ENCODE peak calls at places on chromosome 1, in nine cellular contexts. One of them, this sample, is unnamed.

GRCh38 chr1:101200513-101200912 is 36.3 kb upstream of the S1PR1 start:
- DNase-seq in H1: no peak
- DNase-seq in HCT116: peak; percentile 10
- DNase-seq in endothelial cell of umbilical vein: no peak
- DNase-seq in prostate gland: no peak
- DNase-seq in transverse colon: no peak
- DNase-seq in breast epithelium: no peak
- DNase-seq in stomach: no peak
- DNase-seq in SK-N-SH: no peak
- DNase-seq in this sample: no peak

GRCh38 chr1:16965486-16966067 is 14.8 kb downstream of the MFAP2 start:
- DNase-seq in H1: no peak
- DNase-seq in HCT116: no peak
- DNase-seq in endothelial cell of umbilical vein: no peak
- DNase-seq in prostate gland: no peak
- DNase-seq in transverse colon: no peak
- DNase-seq in breast epithelium: no peak
- DNase-seq in stomach: no peak
- DNase-seq in SK-N-SH: no peak
- DNase-seq in this sample: no peak

GRCh38 chr1:230170610-230171009 is 103.6 kb downstream of the GALNT2 start:
- DNase-seq in H1: peak; percentile 45
- DNase-seq in HCT116: no peak
- DNase-seq in endothelial cell of umbilical vein: no peak
- DNase-seq in prostate gland: no peak
- DNase-seq in transverse colon: no peak
- DNase-seq in breast epithelium: no peak
- DNase-seq in stomach: no peak
- DNase-seq in SK-N-SH: no peak
- DNase-seq in this sample: no peak

GRCh38 chr1:98027044-98027443 is 106.2 kb upstream of the DPYD start:
- DNase-seq in H1: no peak
- DNase-seq in HCT116: no peak
- DNase-seq in endothelial cell of umbilical vein: no peak
- DNase-seq in prostate gland: no peak
- DNase-seq in transverse colon: no peak
- DNase-seq in breast epithelium: no peak
- DNase-seq in stomach: no peak
- DNase-seq in SK-N-SH: no peak
- DNase-seq in this sample: no peak

GRCh38 chr1:28267633-28268032 is 8.3 kb downstream of the SESN2 start:
- DNase-seq in H1: no peak
- DNase-seq in HCT116: no peak
- DNase-seq in endothelial cell of umbilical vein: no peak
- DNase-seq in prostate gland: no peak
- DNase-seq in transverse colon: no peak
- DNase-seq in breast epithelium: no peak
- DNase-seq in stomach: no peak
- DNase-seq in SK-N-SH: no peak
- DNase-seq in this sample: no peak

GRCh38 chr1:170049191-170049800 is 25.2 kb downstream of the KIFAP3 start:
- DNase-seq in H1: no peak
- DNase-seq in HCT116: no peak
- DNase-seq in endothelial cell of umbilical vein: no peak
- DNase-seq in prostate gland: no peak
- DNase-seq in transverse colon: no peak
- DNase-seq in breast epithelium: no peak
- DNase-seq in stomach: no peak
- DNase-seq in SK-N-SH: peak; percentile 2
- DNase-seq in this sample: peak; percentile 48

GRCh38 chr1:210676539-210676938 is 347.8 kb downstream of the HHAT start:
- DNase-seq in H1: no peak
- DNase-seq in HCT116: no peak
- DNase-seq in endothelial cell of umbilical vein: no peak
- DNase-seq in prostate gland: no peak
- DNase-seq in transverse colon: no peak
- DNase-seq in breast epithelium: no peak
- DNase-seq in stomach: no peak
- DNase-seq in SK-N-SH: no peak
- DNase-seq in this sample: no peak

GRCh38 chr1:16012590-16013219 is 5.1 kb downstream of the HSPB7 start:
- DNase-seq in H1: peak; percentile 87
- DNase-seq in HCT116: peak; percentile 8
- DNase-seq in endothelial cell of umbilical vein: peak; percentile 46
- DNase-seq in prostate gland: peak; percentile 54
- DNase-seq in transverse colon: peak; percentile 66
- DNase-seq in breast epithelium: peak; percentile 84
- DNase-seq in stomach: peak; percentile 88
- DNase-seq in SK-N-SH: peak; percentile 77
- DNase-seq in this sample: no peak

GRCh38 chr1:213244664-213245091 is 193.6 kb downstream of the RPS6KC1 start:
- DNase-seq in H1: no peak
- DNase-seq in HCT116: peak; percentile 13
- DNase-seq in endothelial cell of umbilical vein: peak; percentile 68
- DNase-seq in prostate gland: no peak
- DNase-seq in transverse colon: peak; percentile 9
- DNase-seq in breast epithelium: no peak
- DNase-seq in stomach: no peak
- DNase-seq in SK-N-SH: peak; percentile 16
- DNase-seq in this sample: no peak

DNA sequence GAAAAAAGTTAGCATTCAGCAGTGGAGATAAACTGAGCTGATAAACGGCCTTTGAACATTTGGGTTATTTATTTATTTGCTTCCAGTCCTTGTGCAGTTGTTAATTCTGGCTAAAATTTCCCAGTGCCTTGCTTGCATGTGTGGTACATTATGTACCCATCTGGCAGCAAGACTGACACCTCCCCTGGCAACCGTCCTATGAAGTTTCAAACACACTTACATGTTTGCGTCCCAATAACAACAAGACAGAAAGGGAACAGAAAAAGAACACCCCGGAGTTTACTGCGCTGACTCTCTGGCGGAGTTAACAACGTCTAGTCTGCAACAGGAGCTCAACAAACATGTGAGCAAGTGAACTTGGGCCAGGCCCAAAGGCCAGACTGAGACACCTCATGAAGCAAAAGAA is 33.6 kb downstream of the TRABD2B start:
- DNase-seq in H1: no peak
- DNase-seq in HCT116: no peak
- DNase-seq in endothelial cell of umbilical vein: no peak
- DNase-seq in prostate gland: peak; percentile 83
- DNase-seq in transverse colon: no peak
- DNase-seq in breast epithelium: no peak
- DNase-seq in stomach: no peak
- DNase-seq in SK-N-SH: no peak
- DNase-seq in this sample: no peak
- TF ChIP-seq CTCF in H1: no peak
- TF ChIP-seq CTCF in HCT116: no peak
- TF ChIP-seq CTCF in endothelial cell of umbilical vein: no peak
- TF ChIP-seq CTCF in prostate gland: no peak
- TF ChIP-seq CTCF in transverse colon: no peak
- TF ChIP-seq CTCF in breast epithelium: no peak
- TF ChIP-seq CTCF in stomach: no peak
- TF ChIP-seq CTCF in SK-N-SH: no peak
- TF ChIP-seq CTCF in this sample: no peak

GRCh38 chr1:3461238-3461933 is 6.9 kb downstream of the ARHGEF16 start:
- DNase-seq in H1: no peak
- DNase-seq in HCT116: no peak
- DNase-seq in endothelial cell of umbilical vein: no peak
- DNase-seq in prostate gland: no peak
- DNase-seq in transverse colon: no peak
- DNase-seq in breast epithelium: no peak
- DNase-seq in stomach: no peak
- DNase-seq in SK-N-SH: no peak
- DNase-seq in this sample: no peak
- TF ChIP-seq POLR2AphosphoS5 in H1: no peak
- TF ChIP-seq POLR2AphosphoS5 in HCT116: no peak
- TF ChIP-seq POLR2AphosphoS5 in endothelial cell of umbilical vein: no peak
- TF ChIP-seq POLR2AphosphoS5 in prostate gland: no peak
- TF ChIP-seq POLR2AphosphoS5 in transverse colon: no peak
- TF ChIP-seq POLR2AphosphoS5 in breast epithelium: no peak
- TF ChIP-seq POLR2AphosphoS5 in stomach: no peak
- TF ChIP-seq POLR2AphosphoS5 in SK-N-SH: no peak
- TF ChIP-seq POLR2AphosphoS5 in this sample: no peak

GRCh38 chr1:39136635-39137034 is 67.9 kb upstream of the MACF1 start:
- DNase-seq in H1: no peak
- DNase-seq in HCT116: no peak
- DNase-seq in endothelial cell of umbilical vein: no peak
- DNase-seq in prostate gland: no peak
- DNase-seq in transverse colon: no peak
- DNase-seq in breast epithelium: no peak
- DNase-seq in stomach: no peak
- DNase-seq in SK-N-SH: no peak
- DNase-seq in this sample: no peak
- TF ChIP-seq CTCF in H1: no peak
- TF ChIP-seq CTCF in HCT116: peak; percentile 25
- TF ChIP-seq CTCF in endothelial cell of umbilical vein: no peak
- TF ChIP-seq CTCF in prostate gland: no peak
- TF ChIP-seq CTCF in transverse colon: no peak
- TF ChIP-seq CTCF in breast epithelium: no peak
- TF ChIP-seq CTCF in stomach: no peak
- TF ChIP-seq CTCF in SK-N-SH: peak; percentile 27
- TF ChIP-seq CTCF in this sample: no peak

GRCh38 chr1:39394598-39394997 is 96.8 kb upstream of the BMP8A start:
- DNase-seq in H1: no peak
- DNase-seq in HCT116: peak; percentile 82
- DNase-seq in endothelial cell of umbilical vein: no peak
- DNase-seq in prostate gland: peak; percentile 17
- DNase-seq in transverse colon: no peak
- DNase-seq in breast epithelium: no peak
- DNase-seq in stomach: no peak
- DNase-seq in SK-N-SH: no peak
- DNase-seq in this sample: no peak

GRCh38 chr1:39397487-39397886 is 93.9 kb upstream of the BMP8A start:
- DNase-seq in H1: no peak
- DNase-seq in HCT116: no peak
- DNase-seq in endothelial cell of umbilical vein: no peak
- DNase-seq in prostate gland: no peak
- DNase-seq in transverse colon: no peak
- DNase-seq in breast epithelium: no peak
- DNase-seq in stomach: no peak
- DNase-seq in SK-N-SH: no peak
- DNase-seq in this sample: no peak

GRCh38 chr1:39396671-39397070 is 94.8 kb upstream of the BMP8A start:
- DNase-seq in H1: no peak
- DNase-seq in HCT116: no peak
- DNase-seq in endothelial cell of umbilical vein: no peak
- DNase-seq in prostate gland: no peak
- DNase-seq in transverse colon: no peak
- DNase-seq in breast epithelium: no peak
- DNase-seq in stomach: no peak
- DNase-seq in SK-N-SH: no peak
- DNase-seq in this sample: no peak

GRCh38 chr1:39395357-39395831 is 96.0 kb upstream of the BMP8A start:
- DNase-seq in H1: no peak
- DNase-seq in HCT116: peak; percentile 77
- DNase-seq in endothelial cell of umbilical vein: peak; percentile 92
- DNase-seq in prostate gland: no peak
- DNase-seq in transverse colon: no peak
- DNase-seq in breast epithelium: no peak
- DNase-seq in stomach: no peak
- DNase-seq in SK-N-SH: no peak
- DNase-seq in this sample: no peak

GRCh38 chr1:39398278-39399010 is 93.0 kb upstream of the BMP8A start:
- DNase-seq in H1: no peak
- DNase-seq in HCT116: peak; percentile 98
- DNase-seq in endothelial cell of umbilical vein: peak; percentile 95
- DNase-seq in prostate gland: no peak
- DNase-seq in transverse colon: peak; percentile 71
- DNase-seq in breast epithelium: no peak
- DNase-seq in stomach: peak; percentile 59
- DNase-seq in SK-N-SH: peak; percentile 58
- DNase-seq in this sample: no peak
- TF ChIP-seq POLR2AphosphoS5 in H1: no peak
- TF ChIP-seq POLR2AphosphoS5 in HCT116: peak; percentile 82
- TF ChIP-seq POLR2AphosphoS5 in endothelial cell of umbilical vein: peak; percentile 94
- TF ChIP-seq POLR2AphosphoS5 in prostate gland: peak; percentile 18
- TF ChIP-seq POLR2AphosphoS5 in transverse colon: peak; percentile 22
- TF ChIP-seq POLR2AphosphoS5 in breast epithelium: no peak
- TF ChIP-seq POLR2AphosphoS5 in stomach: peak; percentile 69
- TF ChIP-seq POLR2AphosphoS5 in SK-N-SH: peak; percentile 59
- TF ChIP-seq POLR2AphosphoS5 in this sample: no peak

GRCh38 chr1:180141381-180141934 is 13.2 kb upstream of the QSOX1 start:
- DNase-seq in H1: no peak
- DNase-seq in HCT116: no peak
- DNase-seq in endothelial cell of umbilical vein: no peak
- DNase-seq in prostate gland: no peak
- DNase-seq in transverse colon: no peak
- DNase-seq in breast epithelium: no peak
- DNase-seq in stomach: no peak
- DNase-seq in SK-N-SH: no peak
- DNase-seq in this sample: no peak
- TF ChIP-seq CTCF in H1: no peak
- TF ChIP-seq CTCF in HCT116: no peak
- TF ChIP-seq CTCF in endothelial cell of umbilical vein: no peak
- TF ChIP-seq CTCF in prostate gland: no peak
- TF ChIP-seq CTCF in transverse colon: no peak
- TF ChIP-seq CTCF in breast epithelium: no peak
- TF ChIP-seq CTCF in stomach: no peak
- TF ChIP-seq CTCF in SK-N-SH: no peak
- TF ChIP-seq CTCF in this sample: no peak

DNA sequence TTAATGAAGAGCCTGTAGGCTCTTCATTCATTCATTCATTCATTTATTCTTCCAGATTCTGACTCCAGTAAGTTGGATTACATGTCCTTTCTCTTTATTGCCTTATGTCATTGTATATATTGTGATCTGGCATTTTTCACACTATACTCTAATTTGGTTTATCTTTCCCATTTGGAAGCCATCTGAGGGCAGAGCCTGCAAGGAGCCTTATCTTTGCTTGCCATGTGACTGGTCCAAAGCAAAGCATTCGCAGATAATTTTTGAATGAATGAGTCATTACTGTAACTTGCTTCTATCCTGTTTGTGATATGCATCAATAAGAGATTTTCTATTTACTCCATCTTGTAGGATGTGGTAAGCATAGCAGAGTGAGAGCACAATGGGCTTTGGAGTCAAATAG is 108.4 kb upstream of the DAB1 start:
- DNase-seq in H1: no peak
- DNase-seq in HCT116: no peak
- DNase-seq in endothelial cell of umbilical vein: no peak
- DNase-seq in prostate gland: no peak
- DNase-seq in transverse colon: no peak
- DNase-seq in breast epithelium: no peak
- DNase-seq in stomach: no peak
- DNase-seq in SK-N-SH: no peak
- DNase-seq in this sample: no peak
- TF ChIP-seq POLR2AphosphoS5 in H1: no peak
- TF ChIP-seq POLR2AphosphoS5 in HCT116: no peak
- TF ChIP-seq POLR2AphosphoS5 in endothelial cell of umbilical vein: no peak
- TF ChIP-seq POLR2AphosphoS5 in prostate gland: no peak
- TF ChIP-seq POLR2AphosphoS5 in transverse colon: no peak
- TF ChIP-seq POLR2AphosphoS5 in breast epithelium: no peak
- TF ChIP-seq POLR2AphosphoS5 in stomach: no peak
- TF ChIP-seq POLR2AphosphoS5 in SK-N-SH: no peak
- TF ChIP-seq POLR2AphosphoS5 in this sample: no peak